ENCODE peak calls at places on chromosome 14, in four cellular contexts. One of them, this sample, is unnamed.

GRCh38 chr14:102183922-102184677 is 44.4 kb downstream of the WDR20 start:
- DNase-seq in pancreas: no peak
- DNase-seq in cardiac muscle cell: no peak
- DNase-seq in breast epithelium: no peak
- DNase-seq in this sample: no peak

GRCh38 chr14:89621009-89621421 is 204.0 kb upstream of the FOXN3 start:
- DNase-seq in pancreas: no peak
- DNase-seq in cardiac muscle cell: no peak
- DNase-seq in breast epithelium: no peak
- DNase-seq in this sample: no peak

GRCh38 chr14:74508292-74508731 is 14.7 kb downstream of the ISCA2 start:
- DNase-seq in pancreas: no peak
- DNase-seq in breast epithelium: peak; percentile 15
- DNase-seq in cardiac muscle cell: no peak
- DNase-seq in this sample: peak; percentile 58

GRCh38 chr14:31829256-31829923 is 247.7 kb upstream of the ARHGAP5 start:
- DNase-seq in cardiac muscle cell: peak; percentile 87
- DNase-seq in breast epithelium: no peak
- DNase-seq in pancreas: no peak
- DNase-seq in this sample: no peak

GRCh38 chr14:100213956-100214767 is 24.8 kb upstream of the YY1 start:
- DNase-seq in pancreas: peak; percentile 90
- DNase-seq in cardiac muscle cell: peak; percentile 80
- DNase-seq in breast epithelium: peak; percentile 90
- DNase-seq in this sample: peak; percentile 88

GRCh38 chr14:74518221-74518620 is 24.7 kb downstream of the ISCA2 start:
- DNase-seq in breast epithelium: peak; percentile 75
- DNase-seq in pancreas: no peak
- DNase-seq in cardiac muscle cell: no peak
- DNase-seq in this sample: no peak

GRCh38 chr14:64951724-64952123 is 9.2 kb upstream of the GPX2 start:
- DNase-seq in pancreas: no peak
- DNase-seq in cardiac muscle cell: no peak
- DNase-seq in breast epithelium: no peak
- DNase-seq in this sample: no peak

GRCh38 chr14:99839696-99840095 is 46.5 kb downstream of the EML1 start:
- DNase-seq in breast epithelium: no peak
- DNase-seq in cardiac muscle cell: no peak
- DNase-seq in pancreas: no peak
- DNase-seq in this sample: no peak

GRCh38 chr14:70416322-70416716 is 571 bp downstream of the SYNJ2BP start:
- DNase-seq in pancreas: no peak
- DNase-seq in breast epithelium: no peak
- DNase-seq in cardiac muscle cell: peak; percentile 24
- DNase-seq in this sample: no peak

GRCh38 chr14:23559010-23559920 is 3.2 kb downstream of the THTPA start:
- DNase-seq in pancreas: no peak
- DNase-seq in cardiac muscle cell: peak; percentile 74
- DNase-seq in breast epithelium: no peak
- DNase-seq in this sample: no peak

GRCh38 chr14:75959031-75959430 is 22.8 kb downstream of the TGFB3 start:
- DNase-seq in cardiac muscle cell: no peak
- DNase-seq in pancreas: no peak
- DNase-seq in breast epithelium: no peak
- DNase-seq in this sample: no peak

GRCh38 chr14:64993263-64993662 is 6.6 kb downstream of the FNTB start:
- DNase-seq in cardiac muscle cell: peak; percentile 59
- DNase-seq in pancreas: no peak
- DNase-seq in breast epithelium: no peak
- DNase-seq in this sample: no peak

GRCh38 chr14:93800038-93800937 is 12.0 kb upstream of the PRIMA1 start:
- DNase-seq in cardiac muscle cell: no peak
- DNase-seq in pancreas: no peak
- DNase-seq in breast epithelium: no peak
- DNase-seq in this sample: no peak

GRCh38 chr14:33052899-33053400 is 114.3 kb downstream of the NPAS3 start:
- DNase-seq in breast epithelium: no peak
- DNase-seq in pancreas: no peak
- DNase-seq in cardiac muscle cell: no peak
- DNase-seq in this sample: no peak

GRCh38 chr14:53452005-53452678 is 299.0 kb upstream of the DDHD1 start:
- DNase-seq in pancreas: no peak
- DNase-seq in breast epithelium: no peak
- DNase-seq in cardiac muscle cell: no peak
- DNase-seq in this sample: no peak

GRCh38 chr14:22282429-22282828 is 306.6 kb downstream of the DAD1 start:
- DNase-seq in cardiac muscle cell: no peak
- DNase-seq in pancreas: no peak
- DNase-seq in breast epithelium: no peak
- DNase-seq in this sample: no peak

GRCh38 chr14:68783408-68784297 is 9.2 kb downstream of the ZFP36L1 start:
- DNase-seq in pancreas: peak; percentile 84
- DNase-seq in breast epithelium: peak; percentile 13
- DNase-seq in cardiac muscle cell: no peak
- DNase-seq in this sample: peak; percentile 27

GRCh38 chr14:103685276-103686211 is 29.7 kb downstream of the XRCC3 start:
- DNase-seq in cardiac muscle cell: no peak
- DNase-seq in breast epithelium: no peak
- DNase-seq in pancreas: no peak
- DNase-seq in this sample: no peak

GRCh38 chr14:38502241-38502640 is 246.3 kb upstream of the CLEC14A start:
- DNase-seq in cardiac muscle cell: no peak
- DNase-seq in breast epithelium: no peak
- DNase-seq in pancreas: no peak
- DNase-seq in this sample: no peak

GRCh38 chr14:99156814-99157213 is 115.2 kb downstream of the BCL11B start:
- DNase-seq in pancreas: no peak
- DNase-seq in breast epithelium: no peak
- DNase-seq in cardiac muscle cell: no peak
- DNase-seq in this sample: no peak

GRCh38 chr14:73773441-73774243 is 59.5 kb upstream of the PNMA1 start:
- DNase-seq in pancreas: no peak
- DNase-seq in breast epithelium: no peak
- DNase-seq in cardiac muscle cell: no peak
- DNase-seq in this sample: no peak

GRCh38 chr14:100297320-100298300 is 8.6 kb downstream of the SLC25A29 start:
- DNase-seq in cardiac muscle cell: peak; percentile 84
- DNase-seq in breast epithelium: peak; percentile 74
- DNase-seq in pancreas: peak; percentile 68
- DNase-seq in this sample: no peak

GRCh38 chr14:97539389-97539786 is 742.2 kb downstream of the VRK1 start:
- DNase-seq in cardiac muscle cell: no peak
- DNase-seq in pancreas: no peak
- DNase-seq in breast epithelium: no peak
- DNase-seq in this sample: no peak

GRCh38 chr14:48454887-48455286 is 779.5 kb upstream of the MDGA2 start:
- DNase-seq in pancreas: no peak
- DNase-seq in cardiac muscle cell: no peak
- DNase-seq in breast epithelium: no peak
- DNase-seq in this sample: no peak

GRCh38 chr14:29016050-29016900 is 249.7 kb downstream of the FOXG1 start:
- DNase-seq in pancreas: peak; percentile 13
- DNase-seq in cardiac muscle cell: peak; percentile 67
- DNase-seq in breast epithelium: no peak
- DNase-seq in this sample: no peak

GRCh38 chr14:51554339-51554920 is 97.3 kb upstream of the FRMD6 start:
- DNase-seq in breast epithelium: no peak
- DNase-seq in cardiac muscle cell: peak; percentile 65
- DNase-seq in pancreas: no peak
- DNase-seq in this sample: no peak

GRCh38 chr14:31982642-31983041 is 94.5 kb upstream of the ARHGAP5 start:
- DNase-seq in pancreas: no peak
- DNase-seq in breast epithelium: no peak
- DNase-seq in cardiac muscle cell: no peak
- DNase-seq in this sample: no peak

GRCh38 chr14:100622234-100622633 is 35.0 kb upstream of the BEGAIN start:
- DNase-seq in cardiac muscle cell: no peak
- DNase-seq in breast epithelium: no peak
- DNase-seq in pancreas: no peak
- DNase-seq in this sample: no peak

GRCh38 chr14:83847102-83847501 is 1682.8 kb upstream of the FLRT2 start:
- DNase-seq in cardiac muscle cell: no peak
- DNase-seq in pancreas: no peak
- DNase-seq in breast epithelium: no peak
- DNase-seq in this sample: no peak
- TF ChIP-seq CTCF in cardiac muscle cell: no peak
- TF ChIP-seq CTCF in pancreas: no peak
- TF ChIP-seq CTCF in breast epithelium: no peak
- TF ChIP-seq CTCF in this sample: no peak

GRCh38 chr14:77804592-77804991 is 4.7 kb downstream of the ADCK1 start:
- DNase-seq in pancreas: no peak
- DNase-seq in cardiac muscle cell: peak; percentile 29
- DNase-seq in breast epithelium: no peak
- DNase-seq in this sample: no peak
- TF ChIP-seq CTCF in pancreas: no peak
- TF ChIP-seq CTCF in cardiac muscle cell: peak; percentile 45
- TF ChIP-seq CTCF in breast epithelium: no peak
- TF ChIP-seq CTCF in this sample: peak; percentile 46

DNA sequence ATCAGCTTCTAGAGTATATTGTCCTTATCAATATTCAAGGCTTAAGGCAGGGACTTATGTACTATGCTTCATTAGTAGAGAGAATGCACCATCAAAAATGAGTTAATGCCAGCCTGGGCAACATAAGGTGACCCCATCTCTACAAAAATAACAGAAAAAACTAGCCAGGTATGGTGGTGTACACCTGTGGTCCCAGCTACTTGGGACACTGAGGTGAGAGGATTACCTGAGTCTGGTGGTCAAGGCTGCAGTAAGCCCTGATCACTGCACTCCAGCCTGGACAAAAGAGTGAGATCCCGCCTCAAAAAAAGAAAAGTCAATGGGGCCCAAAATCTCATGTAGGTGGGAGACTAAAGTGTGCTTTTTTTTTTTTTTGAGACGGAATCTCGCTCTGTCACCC is 8.8 kb downstream of the PPP4R3A start:
- DNase-seq in breast epithelium: no peak
- DNase-seq in pancreas: no peak
- DNase-seq in cardiac muscle cell: no peak
- DNase-seq in this sample: no peak
- TF ChIP-seq CTCF in breast epithelium: no peak
- TF ChIP-seq CTCF in pancreas: no peak
- TF ChIP-seq CTCF in cardiac muscle cell: no peak
- TF ChIP-seq CTCF in this sample: no peak

GRCh38 chr14:81797246-81797645 is 263.6 kb upstream of the SEL1L start:
- DNase-seq in cardiac muscle cell: no peak
- DNase-seq in breast epithelium: no peak
- DNase-seq in pancreas: no peak
- DNase-seq in this sample: no peak
- TF ChIP-seq CTCF in cardiac muscle cell: no peak
- TF ChIP-seq CTCF in breast epithelium: no peak
- TF ChIP-seq CTCF in pancreas: no peak
- TF ChIP-seq CTCF in this sample: no peak

DNA sequence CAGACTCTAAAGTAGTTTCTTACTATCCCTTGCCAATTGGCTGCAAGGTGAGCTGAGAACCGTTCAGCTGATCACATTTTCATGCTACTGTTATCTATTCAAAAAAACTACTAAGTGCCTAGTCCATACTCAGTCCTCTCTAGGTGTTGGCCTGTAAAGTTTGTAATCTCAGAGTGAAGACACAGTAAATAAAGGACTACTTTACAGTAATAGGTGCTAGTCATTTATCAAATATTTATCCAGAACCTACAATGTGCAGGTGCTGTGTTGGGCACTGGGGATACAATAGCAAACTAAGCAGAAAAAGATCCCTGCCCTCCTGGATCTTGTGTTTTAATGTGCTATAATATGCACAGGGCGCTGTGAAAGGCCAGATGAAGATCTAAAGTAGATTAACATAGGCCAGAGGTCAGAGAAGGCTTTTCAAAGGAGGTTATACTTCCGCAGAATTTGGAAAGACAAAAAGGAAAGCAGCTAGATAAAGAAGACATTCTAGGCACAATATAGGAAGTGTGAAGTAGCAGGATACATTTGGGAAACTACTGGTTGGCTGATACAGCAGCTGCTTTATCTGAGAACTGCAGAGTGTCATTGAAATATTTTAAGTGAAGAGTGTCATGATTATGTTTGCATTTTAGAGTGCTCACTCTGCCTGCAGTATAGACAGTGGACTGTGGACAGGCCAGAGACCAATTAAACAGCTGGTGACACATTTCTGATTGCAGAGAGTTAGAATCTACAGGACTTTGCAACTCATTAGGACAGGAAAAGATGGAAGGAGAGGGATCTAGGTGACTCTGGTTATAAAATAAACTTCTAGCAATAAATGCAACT is 8.0 kb upstream of the ACTR10 start:
- DNase-seq in breast epithelium: no peak
- DNase-seq in cardiac muscle cell: no peak
- DNase-seq in pancreas: no peak
- DNase-seq in this sample: no peak
- TF ChIP-seq CTCF in breast epithelium: no peak
- TF ChIP-seq CTCF in cardiac muscle cell: no peak
- TF ChIP-seq CTCF in pancreas: no peak
- TF ChIP-seq CTCF in this sample: no peak

GRCh38 chr14:55957950-55958349 is 160.3 kb upstream of the PELI2 start:
- DNase-seq in cardiac muscle cell: no peak
- DNase-seq in pancreas: no peak
- DNase-seq in breast epithelium: peak; percentile 37
- DNase-seq in this sample: no peak
- TF ChIP-seq CTCF in cardiac muscle cell: no peak
- TF ChIP-seq CTCF in pancreas: no peak
- TF ChIP-seq CTCF in breast epithelium: no peak
- TF ChIP-seq CTCF in this sample: no peak

GRCh38 chr14:77124345-77125274 is 17.0 kb downstream of the ZDHHC22 start:
- DNase-seq in pancreas: peak; percentile 39
- DNase-seq in breast epithelium: no peak
- DNase-seq in cardiac muscle cell: peak; percentile 49
- DNase-seq in this sample: no peak
- TF ChIP-seq CTCF in pancreas: peak; percentile 16
- TF ChIP-seq CTCF in breast epithelium: no peak
- TF ChIP-seq CTCF in cardiac muscle cell: peak; percentile 16
- TF ChIP-seq CTCF in this sample: peak; percentile 85

GRCh38 chr14:96125536-96125935 is 79.1 kb upstream of the BDKRB2 start:
- DNase-seq in cardiac muscle cell: peak; percentile 69
- DNase-seq in pancreas: no peak
- DNase-seq in breast epithelium: no peak
- DNase-seq in this sample: no peak
- TF ChIP-seq CTCF in cardiac muscle cell: no peak
- TF ChIP-seq CTCF in pancreas: no peak
- TF ChIP-seq CTCF in breast epithelium: no peak
- TF ChIP-seq CTCF in this sample: no peak